ENCODE peak calls at places on chromosomes 13 and 19, in four cellular contexts. Y is GM12864, A is esophagus muscularis mucosa, O is dorsolateral prefrontal cortex. Q is an unnamed sample.

GRCh38 chr19:5452594-5453565 is 2.3 kb upstream of the ZNRF4 start:
- DNase-seq in A (no peak), O (no peak), Y (no peak), Q (peak)

GRCh38 chr13:33976965-33977364 is 159.0 kb downstream of the RFC3 start:
- DNase-seq in Y (no peak), A (no peak), O (no peak), Q (no peak)

GRCh38 chr13:71644579-71644978 is 222.4 kb downstream of the DACH1 start:
- DNase-seq in Y (no peak), A (no peak), O (no peak), Q (no peak)

GRCh38 chr13:114128624-114129522 is 3.5 kb downstream of the RASA3 start:
- DNase-seq in A (no peak), Y (peak), O (no peak), Q (no peak)

GRCh38 chr13:76903544-76904162 is 17.4 kb upstream of the KCTD12 start:
- DNase-seq in A (no peak), Y (no peak), O (peak), Q (peak)

GRCh38 chr13:100454876-100455275 is 133.7 kb downstream of the GGACT start:
- DNase-seq in O (no peak), Y (no peak), A (no peak), Q (peak)

GRCh38 chr19:50639121-50640112 is at the start of gene SYT3:
- DNase-seq in A (no peak), O (peak), Y (no peak), Q (no peak)

GRCh38 chr13:53783466-53783865 is 754.9 kb downstream of the OLFM4 start:
- DNase-seq in Y (no peak), O (peak), A (no peak), Q (no peak)

GRCh38 chr19:43759515-43759914 is 4.8 kb upstream of the SMG9 start:
- DNase-seq in Y (no peak), O (no peak), A (no peak), Q (peak)

GRCh38 chr19:35260694-35261304 is 8.0 kb upstream of the USF2 start:
- DNase-seq in A (no peak), Y (no peak), O (no peak), Q (no peak)

GRCh38 chr13:27054760-27055159 is 116.9 kb downstream of the USP12 start:
- DNase-seq in A (no peak), Y (no peak), O (no peak), Q (no peak)
- TF ChIP-seq CTCF in A (no peak), Y (no peak), O (no peak), Q (no peak)

DNA sequence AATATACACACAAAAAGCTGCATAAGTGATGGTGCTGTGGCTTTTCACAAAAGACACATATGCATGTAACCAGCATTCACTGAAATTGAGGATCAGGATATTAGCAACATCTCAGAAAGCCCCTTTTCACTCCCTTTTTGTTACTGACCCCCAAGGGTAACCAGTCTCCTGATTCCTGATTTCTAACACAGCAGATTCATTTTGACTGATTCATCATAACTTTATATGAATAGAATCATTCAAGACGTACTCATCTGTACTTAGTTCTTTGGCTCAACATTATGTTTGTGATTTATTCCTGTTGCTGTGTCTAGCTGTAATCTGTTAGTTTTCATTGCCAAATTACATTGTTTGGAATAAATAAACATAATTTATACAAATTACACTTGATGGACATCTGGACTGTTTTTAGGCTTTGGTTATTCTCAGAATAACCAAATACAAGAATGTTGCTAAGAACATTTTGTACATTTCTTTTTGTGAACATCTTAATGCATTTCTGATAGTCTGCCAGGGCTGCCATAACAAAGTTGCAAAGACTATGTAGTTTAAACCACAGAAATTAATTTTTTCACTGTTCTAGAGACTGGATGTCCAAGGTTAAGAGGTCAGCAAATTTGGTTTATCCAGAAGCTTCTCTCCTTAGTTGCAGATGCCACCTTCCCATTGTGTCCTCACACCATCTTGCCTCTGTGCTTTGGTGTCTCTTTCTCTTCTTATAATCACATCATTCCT is 62.7 kb upstream of the EDNRB start:
- DNase-seq in A (no peak), Y (no peak), O (no peak), Q (peak)
- TF ChIP-seq CTCF in A (no peak), Y (no peak), O (no peak), Q (no peak)

GRCh38 chr19:17658240-17658639 is 29.9 kb downstream of the UNC13A start:
- DNase-seq in O (no peak), A (no peak), Y (no peak), Q (no peak)
- TF ChIP-seq CTCF in O (no peak), A (no peak), Y (no peak), Q (no peak)

GRCh38 chr19:39845621-39846175 is 481 bp downstream of the FBL start:
- DNase-seq in Y (no peak), O (peak), A (no peak), Q (peak)
- TF ChIP-seq CTCF in Y (peak), O (no peak), A (peak), Q (no peak)

GRCh38 chr13:103539265-103539664 is 473.0 kb upstream of the SLC10A2 start:
- DNase-seq in A (no peak), O (peak), Y (no peak), Q (no peak)
- TF ChIP-seq CTCF in A (no peak), O (no peak), Y (no peak), Q (no peak)

GRCh38 chr19:57563547-57563946 is 3.9 kb upstream of the ZNF550 start:
- DNase-seq in O (no peak), A (no peak), Y (no peak), Q (no peak)
- TF ChIP-seq CTCF in O (no peak), A (no peak), Y (no peak), Q (no peak)

DNA sequence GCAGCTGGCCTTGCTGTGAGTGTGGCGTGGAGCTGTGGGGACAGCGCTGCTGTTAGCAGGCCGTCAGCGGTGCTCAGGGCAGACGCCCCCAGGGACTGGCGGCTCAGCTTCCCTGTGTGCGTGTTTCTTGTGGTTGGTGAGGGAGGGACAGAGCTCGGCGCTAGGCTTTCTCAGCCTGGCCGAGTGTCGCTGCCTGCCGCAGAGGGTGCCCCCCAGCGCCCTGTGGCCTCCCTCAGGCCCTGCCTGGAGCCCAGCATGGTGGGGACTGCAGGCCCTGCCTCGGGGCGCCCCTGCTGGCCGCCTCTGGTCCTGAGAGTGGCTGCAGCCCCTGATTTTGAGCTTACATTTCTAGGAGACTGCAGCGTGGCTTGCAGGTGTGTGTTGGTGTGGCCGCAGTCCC is 35.5 kb downstream of the DOT1L start:
- DNase-seq in Y (no peak), O (no peak), A (no peak), Q (no peak)
- TF ChIP-seq CTCF in Y (peak), O (peak), A (peak), Q (no peak)

DNA sequence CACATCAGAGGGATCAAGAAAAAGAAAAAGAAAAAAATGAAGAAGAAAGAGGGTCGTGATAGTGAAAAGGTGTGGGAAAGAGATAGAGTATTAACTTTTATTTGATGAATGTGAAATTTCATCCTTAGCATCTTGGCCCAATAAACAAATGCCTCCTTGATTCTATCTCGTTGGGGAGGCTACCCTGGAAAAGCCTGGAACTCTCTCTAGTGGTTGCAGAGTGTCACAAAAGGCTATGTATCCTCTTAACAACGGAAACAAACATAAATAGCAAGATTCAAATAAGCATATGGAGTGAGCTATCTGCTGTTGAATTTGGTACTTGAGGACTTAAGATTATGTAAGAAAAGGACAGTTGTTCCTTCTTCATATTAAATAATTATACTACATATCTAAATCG is 557.4 kb downstream of the DCT start:
- DNase-seq in A (no peak), O (no peak), Y (no peak), Q (peak)
- TF ChIP-seq CTCF in A (no peak), O (no peak), Y (no peak), Q (no peak)